ENCODE peak calls at places on chromosomes 5 and 9, in five cellular contexts. One of them, this sample, is unnamed.

GRCh38 chr5:122078116-122078865 is at the start of gene LOX:
- DNase-seq in A549: no peak
- DNase-seq in GM12878: no peak
- DNase-seq in K562: no peak
- DNase-seq in H1: no peak
- DNase-seq in this sample: peak; percentile 47

GRCh38 chr9:109229682-109230081 is 62.6 kb upstream of the FRRS1L start:
- DNase-seq in A549: no peak
- DNase-seq in GM12878: no peak
- DNase-seq in K562: no peak
- DNase-seq in H1: no peak
- DNase-seq in this sample: no peak

GRCh38 chr5:138601444-138601843 is 26.2 kb upstream of the HSPA9 start:
- DNase-seq in A549: no peak
- DNase-seq in GM12878: no peak
- DNase-seq in K562: no peak
- DNase-seq in H1: no peak
- DNase-seq in this sample: no peak

GRCh38 chr5:68141494-68141893 is 74.1 kb upstream of the PIK3R1 start:
- DNase-seq in A549: no peak
- DNase-seq in GM12878: peak; percentile 55
- DNase-seq in K562: no peak
- DNase-seq in H1: no peak
- DNase-seq in this sample: no peak

GRCh38 chr5:127650649-127651048 is 1.8 kb downstream of the CTXN3 start:
- DNase-seq in A549: no peak
- DNase-seq in GM12878: no peak
- DNase-seq in K562: no peak
- DNase-seq in H1: no peak
- DNase-seq in this sample: no peak

GRCh38 chr5:61637566-61637965 is 305.5 kb downstream of the ZSWIM6 start:
- DNase-seq in A549: no peak
- DNase-seq in GM12878: no peak
- DNase-seq in K562: no peak
- DNase-seq in H1: no peak
- DNase-seq in this sample: no peak

GRCh38 chr5:35342664-35343063 is 112.4 kb upstream of the PRLR start:
- DNase-seq in A549: no peak
- DNase-seq in GM12878: no peak
- DNase-seq in K562: no peak
- DNase-seq in H1: no peak
- DNase-seq in this sample: no peak

GRCh38 chr5:119347996-119348395 is 7.8 kb upstream of the TNFAIP8 start:
- DNase-seq in A549: no peak
- DNase-seq in GM12878: no peak
- DNase-seq in K562: no peak
- DNase-seq in H1: no peak
- DNase-seq in this sample: no peak

GRCh38 chr5:35854248-35854647 is 2.4 kb upstream of the IL7R start:
- DNase-seq in A549: no peak
- DNase-seq in GM12878: no peak
- DNase-seq in K562: no peak
- DNase-seq in H1: no peak
- DNase-seq in this sample: no peak

GRCh38 chr5:165940541-165940940 is 2350.9 kb upstream of the WWC1 start:
- DNase-seq in A549: no peak
- DNase-seq in GM12878: no peak
- DNase-seq in K562: no peak
- DNase-seq in H1: no peak
- DNase-seq in this sample: no peak

GRCh38 chr9:128719919-128720605 is 3.9 kb downstream of the ZDHHC12 start:
- DNase-seq in A549: no peak
- DNase-seq in GM12878: no peak
- DNase-seq in K562: no peak
- DNase-seq in H1: no peak
- DNase-seq in this sample: no peak

GRCh38 chr5:15384176-15384575 is 115.8 kb upstream of the FBXL7 start:
- DNase-seq in A549: no peak
- DNase-seq in GM12878: no peak
- DNase-seq in K562: no peak
- DNase-seq in H1: no peak
- DNase-seq in this sample: no peak

GRCh38 chr5:135576075-135576599 is 2.7 kb downstream of the CXCL14 start:
- DNase-seq in A549: no peak
- DNase-seq in GM12878: no peak
- DNase-seq in K562: no peak
- DNase-seq in H1: no peak
- DNase-seq in this sample: no peak

GRCh38 chr9:77604316-77604715 is 43.8 kb downstream of the GNA14 start:
- DNase-seq in A549: no peak
- DNase-seq in GM12878: no peak
- DNase-seq in K562: no peak
- DNase-seq in H1: no peak
- DNase-seq in this sample: no peak

GRCh38 chr9:109098221-109098959 is 21.4 kb downstream of the TMEM245 start:
- DNase-seq in A549: no peak
- DNase-seq in GM12878: no peak
- DNase-seq in K562: peak; percentile 24
- DNase-seq in H1: no peak
- DNase-seq in this sample: peak; percentile 68

GRCh38 chr9:111598730-111599091 is 736 bp downstream of the PTGR1 start:
- DNase-seq in A549: no peak
- DNase-seq in GM12878: no peak
- DNase-seq in K562: no peak
- DNase-seq in H1: no peak
- DNase-seq in this sample: peak; percentile 56

GRCh38 chr5:68315679-68316271 is 100.2 kb downstream of the PIK3R1 start:
- DNase-seq in A549: no peak
- DNase-seq in GM12878: peak; percentile 55
- DNase-seq in K562: no peak
- DNase-seq in H1: no peak
- DNase-seq in this sample: no peak

GRCh38 chr9:6675268-6675667 is 29.7 kb upstream of the GLDC start:
- DNase-seq in A549: no peak
- DNase-seq in GM12878: no peak
- DNase-seq in K562: no peak
- DNase-seq in H1: no peak
- DNase-seq in this sample: no peak

GRCh38 chr5:32475338-32476097 is 31.0 kb upstream of the ZFR start:
- DNase-seq in A549: no peak
- DNase-seq in GM12878: no peak
- DNase-seq in K562: no peak
- DNase-seq in H1: no peak
- DNase-seq in this sample: no peak

GRCh38 chr5:14914603-14915277 is 43.2 kb upstream of the ANKH start:
- DNase-seq in A549: no peak
- DNase-seq in GM12878: no peak
- DNase-seq in K562: no peak
- DNase-seq in H1: no peak
- DNase-seq in this sample: no peak

DNA sequence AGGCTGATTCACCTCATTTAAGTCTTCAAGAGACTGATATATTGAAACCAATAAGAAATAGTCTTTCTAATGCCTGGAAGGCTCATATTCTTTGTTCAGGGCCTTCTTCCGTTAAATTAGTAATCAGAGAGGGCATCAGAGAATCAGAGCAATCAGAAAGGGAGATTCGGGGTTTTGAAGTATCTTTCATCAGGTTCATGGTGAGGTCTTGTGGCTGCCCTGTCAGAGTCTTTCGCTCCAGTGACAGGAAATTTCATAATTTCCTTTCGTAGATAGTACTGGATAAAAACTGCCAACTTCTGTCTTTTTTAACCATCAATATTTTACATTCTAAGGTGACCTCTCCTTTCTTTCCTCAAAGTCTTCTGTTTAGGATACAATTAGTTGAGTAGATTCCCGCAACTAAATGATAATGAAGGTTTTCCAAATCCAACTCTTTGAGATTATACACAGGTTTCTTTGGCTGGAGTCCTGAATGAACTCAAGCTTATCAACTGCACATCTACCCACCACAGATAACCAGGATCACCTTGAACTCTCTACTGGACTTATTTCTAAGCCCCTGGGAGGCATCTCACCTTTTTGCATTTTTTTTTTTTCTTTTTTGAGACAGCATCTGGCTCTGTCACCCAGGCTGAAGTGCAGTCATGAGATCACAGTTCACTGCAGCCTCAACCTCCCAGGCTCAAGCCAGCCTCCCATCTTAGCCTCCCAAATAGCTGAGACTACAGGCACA is 5.5 kb downstream of the IL31RA start:
- DNase-seq in A549: no peak
- DNase-seq in GM12878: no peak
- DNase-seq in K562: no peak
- DNase-seq in H1: no peak
- DNase-seq in this sample: no peak
- TF ChIP-seq HDAC2 in A549: no peak
- TF ChIP-seq HDAC2 in GM12878: no peak
- TF ChIP-seq HDAC2 in K562: no peak
- TF ChIP-seq HDAC2 in H1: no peak
- TF ChIP-seq HDAC2 in this sample: no peak

GRCh38 chr9:99870126-99870525 is 36.3 kb upstream of the STX17 start:
- DNase-seq in A549: no peak
- DNase-seq in GM12878: no peak
- DNase-seq in K562: no peak
- DNase-seq in H1: no peak
- DNase-seq in this sample: no peak

GRCh38 chr9:99878651-99879050 is 27.8 kb upstream of the STX17 start:
- DNase-seq in A549: no peak
- DNase-seq in GM12878: no peak
- DNase-seq in K562: no peak
- DNase-seq in H1: no peak
- DNase-seq in this sample: no peak

GRCh38 chr9:99873531-99873930 is 32.9 kb upstream of the STX17 start:
- DNase-seq in A549: peak; percentile 18
- DNase-seq in GM12878: no peak
- DNase-seq in K562: no peak
- DNase-seq in H1: no peak
- DNase-seq in this sample: no peak

GRCh38 chr9:99876190-99876589 is 30.3 kb upstream of the STX17 start:
- DNase-seq in A549: no peak
- DNase-seq in GM12878: no peak
- DNase-seq in K562: no peak
- DNase-seq in H1: no peak
- DNase-seq in this sample: no peak

DNA sequence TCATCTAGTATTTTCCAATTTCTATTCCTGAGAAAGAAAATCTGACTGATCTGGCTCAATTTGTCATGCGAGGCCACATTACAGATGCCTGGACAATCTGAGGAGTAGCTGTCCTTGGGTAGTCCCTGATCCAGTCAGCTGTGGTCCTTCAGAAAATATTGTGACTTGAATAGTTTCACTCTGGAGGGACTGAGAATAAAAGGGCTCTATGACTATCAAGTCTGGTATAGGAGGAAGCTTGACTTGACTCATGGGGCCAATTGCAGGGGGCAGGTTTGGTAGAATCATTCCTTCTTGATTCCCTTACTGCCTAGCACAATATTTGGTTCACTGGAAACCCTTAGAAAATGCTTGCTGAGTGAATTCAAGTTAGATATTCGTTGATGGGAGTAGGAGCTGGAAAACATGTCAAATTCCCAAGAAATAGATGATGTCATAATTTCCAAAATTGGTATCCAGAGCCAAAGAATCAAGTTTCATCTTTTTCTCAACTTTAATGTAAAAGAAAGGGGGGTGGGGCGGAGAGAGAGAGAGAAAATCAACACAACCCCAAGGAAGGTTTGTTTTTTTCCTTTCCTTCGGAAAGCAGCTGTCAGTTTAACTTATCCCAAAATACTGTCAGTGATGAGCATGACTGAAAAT is 32.4 kb upstream of the STX17 start:
- DNase-seq in A549: no peak
- DNase-seq in GM12878: no peak
- DNase-seq in K562: no peak
- DNase-seq in H1: no peak
- DNase-seq in this sample: no peak
- TF ChIP-seq HDAC2 in A549: no peak
- TF ChIP-seq HDAC2 in GM12878: no peak
- TF ChIP-seq HDAC2 in K562: no peak
- TF ChIP-seq HDAC2 in H1: no peak
- TF ChIP-seq HDAC2 in this sample: no peak

GRCh38 chr9:106718996-106719395 is 144.0 kb upstream of the ZNF462 start:
- DNase-seq in A549: no peak
- DNase-seq in GM12878: no peak
- DNase-seq in K562: no peak
- DNase-seq in H1: no peak
- DNase-seq in this sample: no peak
- TF ChIP-seq HDAC2 in A549: no peak
- TF ChIP-seq HDAC2 in GM12878: no peak
- TF ChIP-seq HDAC2 in K562: no peak
- TF ChIP-seq HDAC2 in H1: no peak
- TF ChIP-seq HDAC2 in this sample: no peak

DNA sequence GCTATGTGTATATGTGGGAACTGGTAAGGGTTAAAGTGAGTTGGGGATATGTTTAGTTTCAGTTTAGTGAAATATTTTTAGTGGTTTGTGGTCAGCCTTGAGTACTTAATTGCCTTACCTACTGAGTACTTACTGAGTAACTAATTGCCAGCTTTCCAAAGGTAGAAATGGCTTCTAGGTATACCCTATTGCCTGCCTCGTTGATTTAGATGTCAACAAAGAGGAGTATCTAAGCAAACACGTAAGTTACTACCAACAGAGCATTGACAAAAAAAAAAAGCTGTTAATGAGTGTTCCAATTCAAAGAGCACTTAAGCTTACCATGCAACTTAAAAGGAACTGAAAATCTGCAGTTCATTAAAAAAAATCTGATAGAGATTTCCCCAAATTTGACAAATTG is 8.8 kb downstream of the ATP10B start:
- DNase-seq in A549: no peak
- DNase-seq in GM12878: peak; percentile 89
- DNase-seq in K562: no peak
- DNase-seq in H1: no peak
- DNase-seq in this sample: no peak
- TF ChIP-seq HDAC2 in A549: no peak
- TF ChIP-seq HDAC2 in GM12878: no peak
- TF ChIP-seq HDAC2 in K562: no peak
- TF ChIP-seq HDAC2 in H1: no peak
- TF ChIP-seq HDAC2 in this sample: no peak

DNA sequence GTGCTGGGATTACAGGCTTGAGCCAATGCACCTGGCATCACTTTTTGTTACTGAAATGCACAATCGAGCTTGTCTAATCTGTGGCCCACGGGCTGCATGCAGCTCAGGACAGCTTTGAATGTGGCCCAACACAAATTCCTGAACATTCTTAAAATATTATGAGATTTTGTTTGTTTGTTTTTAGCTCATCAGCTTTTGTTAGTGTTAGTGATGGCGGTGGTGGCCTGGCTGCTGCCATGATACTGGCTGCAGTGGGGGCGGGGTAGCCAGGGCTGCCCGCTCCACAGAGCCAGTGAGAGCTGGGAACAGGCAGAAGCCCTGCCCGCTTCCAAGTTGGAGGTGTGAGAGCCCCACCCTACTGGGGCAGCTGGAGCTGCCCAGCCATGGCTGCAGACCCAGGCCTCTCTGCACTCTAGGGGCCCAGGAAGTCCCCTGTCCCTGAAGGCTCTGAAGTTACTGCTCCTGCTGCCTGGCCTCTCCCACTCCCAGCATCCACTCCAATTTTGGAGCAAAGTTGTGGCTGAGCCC is 76.6 kb upstream of the SHB start:
- DNase-seq in A549: no peak
- DNase-seq in GM12878: no peak
- DNase-seq in K562: no peak
- DNase-seq in H1: no peak
- DNase-seq in this sample: no peak
- TF ChIP-seq HDAC2 in A549: no peak
- TF ChIP-seq HDAC2 in GM12878: no peak
- TF ChIP-seq HDAC2 in K562: no peak
- TF ChIP-seq HDAC2 in H1: no peak
- TF ChIP-seq HDAC2 in this sample: no peak